ENCODE peak calls at places on chromosomes 12 and 14, in eight cellular contexts. One of them, this sample, is unnamed.
A peak's percentile ranks its signal among the peaks of the same experiment; 100 is the strongest.

GRCh38 chr12:100992194-100992593 is 197.6 kb downstream of the ANO4 start:
- DNase-seq in neural progenitor cell: no peak
- DNase-seq in AG04449: no peak
- DNase-seq in mucosa of descending colon: no peak
- DNase-seq in dorsolateral prefrontal cortex: no peak
- DNase-seq in IMR-90: no peak
- DNase-seq in K562: no peak
- DNase-seq in tibial artery: no peak
- DNase-seq in this sample: no peak

GRCh38 chr14:65411656-65412188 is 808 bp upstream of the FUT8 start:
- DNase-seq in neural progenitor cell: peak; percentile 96
- DNase-seq in AG04449: no peak
- DNase-seq in mucosa of descending colon: peak; percentile 92
- DNase-seq in dorsolateral prefrontal cortex: peak; percentile 97
- DNase-seq in IMR-90: peak; percentile 91
- DNase-seq in K562: peak; percentile 80
- DNase-seq in tibial artery: peak; percentile 95
- DNase-seq in this sample: peak; percentile 85

GRCh38 chr12:6967548-6968100 is 2.8 kb downstream of the PHB2 start:
- DNase-seq in neural progenitor cell: no peak
- DNase-seq in AG04449: no peak
- DNase-seq in mucosa of descending colon: no peak
- DNase-seq in dorsolateral prefrontal cortex: no peak
- DNase-seq in IMR-90: no peak
- DNase-seq in K562: no peak
- DNase-seq in tibial artery: no peak
- DNase-seq in this sample: no peak

GRCh38 chr14:79199217-79199616 is 1012.1 kb downstream of the DIO2 start:
- DNase-seq in neural progenitor cell: no peak
- DNase-seq in AG04449: no peak
- DNase-seq in mucosa of descending colon: no peak
- DNase-seq in dorsolateral prefrontal cortex: no peak
- DNase-seq in IMR-90: no peak
- DNase-seq in K562: no peak
- DNase-seq in tibial artery: no peak
- DNase-seq in this sample: no peak

GRCh38 chr12:95614384-95614982 is 63.2 kb upstream of the USP44 start:
- DNase-seq in neural progenitor cell: no peak
- DNase-seq in AG04449: no peak
- DNase-seq in mucosa of descending colon: no peak
- DNase-seq in dorsolateral prefrontal cortex: no peak
- DNase-seq in IMR-90: no peak
- DNase-seq in K562: no peak
- DNase-seq in tibial artery: no peak
- DNase-seq in this sample: no peak

GRCh38 chr12:131010376-131011131 is 56.8 kb downstream of the ADGRD1 start:
- DNase-seq in neural progenitor cell: no peak
- DNase-seq in AG04449: no peak
- DNase-seq in mucosa of descending colon: no peak
- DNase-seq in dorsolateral prefrontal cortex: no peak
- DNase-seq in IMR-90: no peak
- DNase-seq in K562: no peak
- DNase-seq in tibial artery: no peak
- DNase-seq in this sample: no peak

GRCh38 chr12:48940181-48940580 is 14.9 kb upstream of the FKBP11 start:
- DNase-seq in neural progenitor cell: no peak
- DNase-seq in AG04449: no peak
- DNase-seq in mucosa of descending colon: no peak
- DNase-seq in dorsolateral prefrontal cortex: no peak
- DNase-seq in IMR-90: peak; percentile 26
- DNase-seq in K562: no peak
- DNase-seq in tibial artery: no peak
- DNase-seq in this sample: no peak

GRCh38 chr12:67096533-67097318 is 172.4 kb upstream of the CAND1 start:
- DNase-seq in neural progenitor cell: no peak
- DNase-seq in AG04449: no peak
- DNase-seq in mucosa of descending colon: no peak
- DNase-seq in dorsolateral prefrontal cortex: no peak
- DNase-seq in IMR-90: no peak
- DNase-seq in K562: no peak
- DNase-seq in tibial artery: no peak
- DNase-seq in this sample: no peak

GRCh38 chr14:104680056-104680805 is 9.2 kb upstream of the INF2 start:
- DNase-seq in neural progenitor cell: no peak
- DNase-seq in AG04449: no peak
- DNase-seq in mucosa of descending colon: peak; percentile 60
- DNase-seq in dorsolateral prefrontal cortex: peak; percentile 92
- DNase-seq in IMR-90: peak; percentile 85
- DNase-seq in K562: peak; percentile 36
- DNase-seq in tibial artery: peak; percentile 70
- DNase-seq in this sample: no peak

GRCh38 chr14:68908201-68908600 is 70.9 kb downstream of the ACTN1 start:
- DNase-seq in neural progenitor cell: no peak
- DNase-seq in AG04449: no peak
- DNase-seq in mucosa of descending colon: no peak
- DNase-seq in dorsolateral prefrontal cortex: no peak
- DNase-seq in IMR-90: no peak
- DNase-seq in K562: no peak
- DNase-seq in tibial artery: no peak
- DNase-seq in this sample: no peak

GRCh38 chr12:132475304-132476037 is 14.5 kb upstream of the FBRSL1 start:
- DNase-seq in neural progenitor cell: no peak
- DNase-seq in AG04449: no peak
- DNase-seq in mucosa of descending colon: no peak
- DNase-seq in dorsolateral prefrontal cortex: no peak
- DNase-seq in IMR-90: no peak
- DNase-seq in K562: peak; percentile 55
- DNase-seq in tibial artery: no peak
- DNase-seq in this sample: peak; percentile 52

GRCh38 chr12:48977290-48978281 is 536 bp upstream of the WNT1 start:
- DNase-seq in neural progenitor cell: peak; percentile 82
- DNase-seq in AG04449: no peak
- DNase-seq in mucosa of descending colon: peak; percentile 81
- DNase-seq in dorsolateral prefrontal cortex: no peak
- DNase-seq in IMR-90: peak; percentile 80
- DNase-seq in K562: peak; percentile 83
- DNase-seq in tibial artery: no peak
- DNase-seq in this sample: peak; percentile 88

GRCh38 chr12:124917135-124917840 is 2.8 kb upstream of the UBC start:
- DNase-seq in neural progenitor cell: peak; percentile 97
- DNase-seq in AG04449: peak; percentile 98
- DNase-seq in mucosa of descending colon: peak; percentile 95
- DNase-seq in dorsolateral prefrontal cortex: peak; percentile 98
- DNase-seq in IMR-90: peak; percentile 100
- DNase-seq in K562: peak; percentile 87
- DNase-seq in tibial artery: peak; percentile 98
- DNase-seq in this sample: peak; percentile 97

GRCh38 chr12:6202846-6203245 is 2.6 kb downstream of the CD9 start:
- DNase-seq in neural progenitor cell: no peak
- DNase-seq in AG04449: no peak
- DNase-seq in mucosa of descending colon: no peak
- DNase-seq in dorsolateral prefrontal cortex: no peak
- DNase-seq in IMR-90: no peak
- DNase-seq in K562: no peak
- DNase-seq in tibial artery: no peak
- DNase-seq in this sample: no peak

GRCh38 chr12:132033627-132034026 is 83.9 kb downstream of the EP400 start:
- DNase-seq in neural progenitor cell: no peak
- DNase-seq in AG04449: no peak
- DNase-seq in mucosa of descending colon: no peak
- DNase-seq in dorsolateral prefrontal cortex: no peak
- DNase-seq in IMR-90: no peak
- DNase-seq in K562: no peak
- DNase-seq in tibial artery: no peak
- DNase-seq in this sample: no peak

GRCh38 chr12:112294793-112295192 is 87.4 kb downstream of the HECTD4 start:
- DNase-seq in neural progenitor cell: no peak
- DNase-seq in AG04449: no peak
- DNase-seq in mucosa of descending colon: no peak
- DNase-seq in dorsolateral prefrontal cortex: no peak
- DNase-seq in IMR-90: peak; percentile 51
- DNase-seq in K562: no peak
- DNase-seq in tibial artery: no peak
- DNase-seq in this sample: no peak

DNA sequence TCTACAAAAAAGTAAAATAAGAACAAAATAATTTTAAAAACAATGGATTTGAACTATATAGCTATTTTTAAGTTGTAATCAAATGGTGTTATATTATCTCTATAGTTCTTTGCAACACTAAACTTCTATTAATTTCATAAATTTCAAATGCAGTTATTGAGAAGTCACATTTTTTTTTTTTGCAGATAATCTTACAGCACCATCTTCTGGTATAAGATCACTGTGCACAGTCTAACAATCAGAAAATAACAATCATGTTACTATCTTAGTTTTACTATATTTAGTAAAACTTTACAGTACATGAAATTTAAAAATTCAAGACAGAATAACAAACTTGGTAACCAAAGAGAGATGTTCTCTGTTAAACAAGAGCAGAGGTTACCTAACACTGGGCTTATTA is 40.6 kb downstream of the GXYLT1 start:
- DNase-seq in neural progenitor cell: no peak
- DNase-seq in AG04449: no peak
- DNase-seq in mucosa of descending colon: no peak
- DNase-seq in dorsolateral prefrontal cortex: no peak
- DNase-seq in IMR-90: no peak
- DNase-seq in K562: no peak
- DNase-seq in tibial artery: no peak
- DNase-seq in this sample: no peak
- TF ChIP-seq CTCF in neural progenitor cell: peak; percentile 29
- TF ChIP-seq CTCF in AG04449: no peak
- TF ChIP-seq CTCF in mucosa of descending colon: no peak
- TF ChIP-seq CTCF in dorsolateral prefrontal cortex: peak; percentile 52
- TF ChIP-seq CTCF in IMR-90: peak; percentile 35
- TF ChIP-seq CTCF in K562: no peak
- TF ChIP-seq CTCF in tibial artery: no peak
- TF ChIP-seq CTCF in this sample: no peak

GRCh38 chr12:15532364-15532977 is 210.2 kb downstream of the PTPRO start:
- DNase-seq in neural progenitor cell: peak; percentile 72
- DNase-seq in AG04449: no peak
- DNase-seq in mucosa of descending colon: no peak
- DNase-seq in dorsolateral prefrontal cortex: no peak
- DNase-seq in IMR-90: peak; percentile 77
- DNase-seq in K562: peak; percentile 4
- DNase-seq in tibial artery: no peak
- DNase-seq in this sample: peak; percentile 61
- TF ChIP-seq CTCF in neural progenitor cell: peak; percentile 74
- TF ChIP-seq CTCF in AG04449: peak; percentile 45
- TF ChIP-seq CTCF in mucosa of descending colon: no peak
- TF ChIP-seq CTCF in dorsolateral prefrontal cortex: peak; percentile 66
- TF ChIP-seq CTCF in IMR-90: peak; percentile 80
- TF ChIP-seq CTCF in K562: peak; percentile 28
- TF ChIP-seq CTCF in tibial artery: peak; percentile 56
- TF ChIP-seq CTCF in this sample: peak; percentile 86

DNA sequence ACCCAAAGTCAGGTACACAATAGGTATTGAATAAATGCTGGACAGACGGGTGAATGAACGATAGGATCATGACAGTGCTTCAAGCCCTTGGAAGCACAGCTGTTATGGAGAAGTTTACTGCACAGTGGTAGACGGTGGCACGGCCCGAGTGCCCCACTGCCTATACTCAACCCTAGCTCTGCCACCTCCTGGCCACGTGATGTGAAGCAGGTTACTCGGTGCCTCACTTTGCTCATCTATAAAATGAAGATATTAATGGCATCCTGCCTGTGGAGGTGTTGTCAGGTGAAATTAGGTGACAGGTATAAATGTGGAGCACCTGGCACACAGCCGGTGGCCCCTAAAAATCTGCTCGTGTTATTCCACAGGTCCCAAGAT is 5.8 kb downstream of the ASB2 start:
- DNase-seq in neural progenitor cell: peak; percentile 32
- DNase-seq in AG04449: no peak
- DNase-seq in mucosa of descending colon: peak; percentile 59
- DNase-seq in dorsolateral prefrontal cortex: no peak
- DNase-seq in IMR-90: no peak
- DNase-seq in K562: no peak
- DNase-seq in tibial artery: no peak
- DNase-seq in this sample: peak; percentile 80
- TF ChIP-seq CTCF in neural progenitor cell: peak; percentile 45
- TF ChIP-seq CTCF in AG04449: peak; percentile 24
- TF ChIP-seq CTCF in mucosa of descending colon: no peak
- TF ChIP-seq CTCF in dorsolateral prefrontal cortex: no peak
- TF ChIP-seq CTCF in IMR-90: peak; percentile 37
- TF ChIP-seq CTCF in K562: no peak
- TF ChIP-seq CTCF in tibial artery: peak; percentile 29
- TF ChIP-seq CTCF in this sample: peak; percentile 80

DNA sequence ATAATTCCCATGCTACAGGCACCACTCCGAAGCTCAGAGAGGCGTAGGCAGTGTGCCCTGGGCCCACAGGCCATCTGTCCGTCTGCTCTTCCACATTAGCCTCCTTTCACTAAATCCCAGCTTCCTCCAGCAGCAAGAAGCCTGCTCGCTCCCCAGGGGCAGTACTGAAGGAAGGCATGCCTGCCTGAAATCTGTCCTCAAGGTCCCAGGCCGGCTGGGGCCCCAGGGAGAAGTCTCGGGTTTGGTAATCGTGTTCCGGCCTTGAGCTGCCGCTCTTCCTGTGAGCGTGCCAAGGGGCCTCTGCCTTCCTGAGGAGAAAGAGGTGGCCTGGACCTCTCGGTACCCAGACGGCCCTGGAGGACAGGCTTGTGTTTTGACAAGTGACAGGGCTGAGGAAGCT is 15.2 kb upstream of the DLK1 start:
- DNase-seq in neural progenitor cell: no peak
- DNase-seq in AG04449: no peak
- DNase-seq in mucosa of descending colon: no peak
- DNase-seq in dorsolateral prefrontal cortex: no peak
- DNase-seq in IMR-90: no peak
- DNase-seq in K562: no peak
- DNase-seq in tibial artery: no peak
- DNase-seq in this sample: no peak
- TF ChIP-seq CTCF in neural progenitor cell: no peak
- TF ChIP-seq CTCF in AG04449: no peak
- TF ChIP-seq CTCF in mucosa of descending colon: no peak
- TF ChIP-seq CTCF in dorsolateral prefrontal cortex: no peak
- TF ChIP-seq CTCF in IMR-90: no peak
- TF ChIP-seq CTCF in K562: no peak
- TF ChIP-seq CTCF in tibial artery: no peak
- TF ChIP-seq CTCF in this sample: no peak

GRCh38 chr14:49849213-49849847 is 3.3 kb downstream of the NEMF start:
- DNase-seq in neural progenitor cell: no peak
- DNase-seq in AG04449: no peak
- DNase-seq in mucosa of descending colon: no peak
- DNase-seq in dorsolateral prefrontal cortex: no peak
- DNase-seq in IMR-90: no peak
- DNase-seq in K562: no peak
- DNase-seq in tibial artery: no peak
- DNase-seq in this sample: no peak

GRCh38 chr14:49853572-49854375 is 1.2 kb upstream of the NEMF start:
- DNase-seq in neural progenitor cell: peak; percentile 91
- DNase-seq in AG04449: no peak
- DNase-seq in mucosa of descending colon: peak; percentile 86
- DNase-seq in dorsolateral prefrontal cortex: peak; percentile 72
- DNase-seq in IMR-90: peak; percentile 81
- DNase-seq in K562: no peak
- DNase-seq in tibial artery: peak; percentile 65
- DNase-seq in this sample: peak; percentile 81

GRCh38 chr14:49857427-49858003 is 4.9 kb upstream of the NEMF start:
- DNase-seq in neural progenitor cell: no peak
- DNase-seq in AG04449: no peak
- DNase-seq in mucosa of descending colon: no peak
- DNase-seq in dorsolateral prefrontal cortex: no peak
- DNase-seq in IMR-90: no peak
- DNase-seq in K562: no peak
- DNase-seq in tibial artery: no peak
- DNase-seq in this sample: no peak

GRCh38 chr14:49852351-49853157 is at the start of gene NEMF:
- DNase-seq in neural progenitor cell: peak; percentile 94
- DNase-seq in AG04449: no peak
- DNase-seq in mucosa of descending colon: peak; percentile 92
- DNase-seq in dorsolateral prefrontal cortex: peak; percentile 85
- DNase-seq in IMR-90: peak; percentile 83
- DNase-seq in K562: peak; percentile 79
- DNase-seq in tibial artery: peak; percentile 84
- DNase-seq in this sample: peak; percentile 91

GRCh38 chr14:49853158-49853477 is 530 bp upstream of the NEMF start:
- DNase-seq in neural progenitor cell: no peak
- DNase-seq in AG04449: no peak
- DNase-seq in mucosa of descending colon: no peak
- DNase-seq in dorsolateral prefrontal cortex: no peak
- DNase-seq in IMR-90: no peak
- DNase-seq in K562: no peak
- DNase-seq in tibial artery: no peak
- DNase-seq in this sample: no peak
- TF ChIP-seq CTCF in neural progenitor cell: no peak
- TF ChIP-seq CTCF in AG04449: no peak
- TF ChIP-seq CTCF in mucosa of descending colon: no peak
- TF ChIP-seq CTCF in dorsolateral prefrontal cortex: peak; percentile 1
- TF ChIP-seq CTCF in IMR-90: no peak
- TF ChIP-seq CTCF in K562: no peak
- TF ChIP-seq CTCF in tibial artery: peak; percentile 2
- TF ChIP-seq CTCF in this sample: peak; percentile 24